ENCODE peak calls at places on chromosome 1, in four cellular contexts. C is right cardiac atrium, H is left ventricle myocardium inferior, F is heart right ventricle. Z is an unnamed sample.
A peak's percentile ranks its signal among the peaks of the same experiment; 100 is the strongest.

GRCh38 chr1:9671377-9672140 is 20.0 kb downstream of the PIK3CD start:
- DNase-seq in H (no peak), C (no peak), F (no peak), Z (no peak)

GRCh38 chr1:34359411-34359810 is 182.7 kb downstream of the C1orf94 start:
- DNase-seq in F (no peak), C (no peak), H (no peak), Z (no peak)

GRCh38 chr1:243260221-243260880 is 4.5 kb downstream of the SDCCAG8 start:
- DNase-seq in F (no peak), C (no peak), H (no peak), Z (no peak)

GRCh38 chr1:6265173-6265572 is 4.3 kb upstream of the GPR153 start:
- DNase-seq in H (no peak), F (no peak), C (no peak), Z (no peak)

GRCh38 chr1:98897046-98897445 is 107.6 kb downstream of the PLPPR5 start:
- DNase-seq in F (no peak), H (no peak), C (no peak), Z (no peak)

GRCh38 chr1:24126023-24126671 is 14.2 kb upstream of the MYOM3 start:
- DNase-seq in H (no peak), C (no peak), F (no peak), Z (no peak)

GRCh38 chr1:114510235-114511047 is 562 bp downstream of the TRIM33 start:
- DNase-seq in C (peak; percentile 76), F (peak; percentile 38), H (peak; percentile 37), Z (peak; percentile 38)

GRCh38 chr1:108043712-108044111 is 78.7 kb upstream of the VAV3 start:
- DNase-seq in C (no peak), F (no peak), H (no peak), Z (no peak)

GRCh38 chr1:98325646-98326441 is 335.7 kb upstream of the SNX7 start:
- DNase-seq in C (peak; percentile 78), H (peak; percentile 46), F (peak; percentile 47), Z (no peak)

GRCh38 chr1:67336783-67337182 is 29.1 kb downstream of the IL12RB2 start:
- DNase-seq in C (no peak), H (no peak), F (no peak), Z (no peak)

GRCh38 chr1:25568834-25569598 is 25.6 kb downstream of the LDLRAP1 start:
- DNase-seq in F (no peak), H (no peak), C (no peak), Z (peak; percentile 31)

GRCh38 chr1:247562169-247562568 is 13.2 kb downstream of the GCSAML start:
- DNase-seq in F (no peak), C (no peak), H (no peak), Z (no peak)

GRCh38 chr1:244074559-244075171 is 23.6 kb downstream of the ZBTB18 start:
- DNase-seq in F (no peak), H (no peak), C (no peak), Z (no peak)

GRCh38 chr1:85850238-85850637 is 142.0 kb upstream of the ZNHIT6 start:
- DNase-seq in F (no peak), C (no peak), H (no peak), Z (no peak)

GRCh38 chr1:19003371-19004290 is 47.2 kb upstream of the IFFO2 start:
- DNase-seq in C (no peak), H (no peak), F (no peak), Z (no peak)

GRCh38 chr1:12338793-12339192 is 109.0 kb downstream of the VPS13D start:
- DNase-seq in H (no peak), F (no peak), C (no peak), Z (no peak)

GRCh38 chr1:242477944-242478343 is 46.6 kb downstream of the PLD5 start:
- DNase-seq in H (no peak), F (no peak), C (no peak), Z (peak; percentile 74)

GRCh38 chr1:60390593-60391282 is 317.2 kb upstream of the C1orf87 start:
- DNase-seq in H (no peak), F (no peak), C (no peak), Z (no peak)

GRCh38 chr1:160542303-160542945 is 19.4 kb upstream of the SLAMF6 start:
- DNase-seq in C (no peak), F (no peak), H (no peak), Z (no peak)

GRCh38 chr1:47782414-47783165 is 214.6 kb downstream of the TRABD2B start:
- DNase-seq in F (no peak), C (no peak), H (no peak), Z (no peak)

GRCh38 chr1:36890776-36891175 is 143.5 kb downstream of the GRIK3 start:
- DNase-seq in C (no peak), F (no peak), H (no peak), Z (no peak)

GRCh38 chr1:117754061-117754969 is 148.5 kb downstream of the TENT5C start:
- DNase-seq in C (peak; percentile 63), H (no peak), F (no peak), Z (peak; percentile 63)

GRCh38 chr1:110916669-110917306 is 43.8 kb downstream of the CD53 start:
- DNase-seq in C (no peak), F (no peak), H (no peak), Z (no peak)

GRCh38 chr1:209825591-209826433 is 2.0 kb upstream of the UTP25 start:
- DNase-seq in H (no peak), C (no peak), F (no peak), Z (no peak)

GRCh38 chr1:149993181-149993580 is 17.3 kb downstream of the OTUD7B start:
- DNase-seq in C (no peak), H (no peak), F (no peak), Z (no peak)

GRCh38 chr1:221912230-221912629 is 170.3 kb upstream of the DUSP10 start:
- DNase-seq in H (no peak), C (no peak), F (no peak), Z (no peak)

GRCh38 chr1:36238433-36238832 is 14.2 kb downstream of the THRAP3 start:
- DNase-seq in H (no peak), F (no peak), C (no peak), Z (no peak)

GRCh38 chr1:69573911-69574310 is 6.2 kb downstream of the LRRC7 start:
- DNase-seq in H (no peak), C (no peak), F (no peak), Z (no peak)

GRCh38 chr1:221694109-221694508 is 47.8 kb downstream of the DUSP10 start:
- DNase-seq in C (no peak), H (no peak), F (no peak), Z (no peak)

GRCh38 chr1:204448321-204448964 is 36.8 kb upstream of the PPP1R15B start:
- DNase-seq in F (no peak), H (no peak), C (no peak), Z (no peak)

GRCh38 chr1:57410532-57410931 is 13.3 kb downstream of the DAB1 start:
- DNase-seq in C (no peak), F (no peak), H (no peak), Z (no peak)

GRCh38 chr1:202259705-202260104 is 66.1 kb downstream of the LGR6 start:
- DNase-seq in H (no peak), F (no peak), C (no peak), Z (no peak)

GRCh38 chr1:61914823-61915482 is 172.7 kb downstream of the PATJ start:
- DNase-seq in H (no peak), C (no peak), F (no peak), Z (no peak)

DNA sequence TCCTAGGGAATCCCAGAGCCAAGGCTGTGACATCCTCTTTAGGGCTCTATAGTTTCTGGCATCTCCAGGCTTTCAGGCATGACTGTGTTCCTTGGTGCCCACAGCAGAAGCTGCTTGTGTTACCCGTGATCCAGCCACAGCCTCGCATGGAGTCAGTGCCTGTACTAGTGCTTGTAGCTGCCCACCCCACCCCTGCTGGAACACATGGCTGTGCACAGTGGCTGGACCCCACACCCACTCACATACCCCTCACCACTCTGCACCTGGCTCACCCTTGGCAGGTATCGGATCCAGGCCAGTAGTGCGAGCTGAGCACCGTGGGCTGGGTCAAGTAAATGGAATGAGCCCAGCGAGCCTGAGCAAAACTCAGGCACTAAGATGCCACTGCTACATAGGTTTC is 934.7 kb upstream of the PRMT6 start:
- DNase-seq in H (no peak), C (no peak), F (no peak), Z (no peak)
- H3K9me3 ChIP-seq in H (peaks cover 51% of the 10 kb centered on the region), C (no peaks in the 10 kb centered on the region), F (peaks cover 58% of the 10 kb centered on the region), Z (no peaks in the 10 kb centered on the region)

GRCh38 chr1:227729144-227729880 is 5.8 kb downstream of the JMJD4 start:
- DNase-seq in F (no peak), C (peak; percentile 59), H (no peak), Z (no peak)
- H3K4me1 ChIP-seq in F (peaks cover 43% of the 10 kb centered on the region), C (peaks cover 10% of the 10 kb centered on the region), H (peaks cover 43% of the 10 kb centered on the region), Z (peaks cover 5% of the 10 kb centered on the region)

GRCh38 chr1:27556781-27557595 is 47.0 kb downstream of the AHDC1 start:
- DNase-seq in C (peak; percentile 97), H (peak; percentile 94), F (peak; percentile 93), Z (peak; percentile 60)
- H3K4me3 ChIP-seq in C (no peak overlapping the region), H (peak overlapping the region; percentile 50), F (peak overlapping the region; percentile 31), Z (no peak overlapping the region)

GRCh38 chr1:49527606-49528305 is 496.0 kb downstream of the AGBL4 start:
- DNase-seq in H (no peak), F (no peak), C (no peak), Z (no peak)
- H3K9me3 ChIP-seq in H (no peaks in the 10 kb centered on the region), F (no peaks in the 10 kb centered on the region), C (no peaks in the 10 kb centered on the region), Z (no peaks in the 10 kb centered on the region)

DNA sequence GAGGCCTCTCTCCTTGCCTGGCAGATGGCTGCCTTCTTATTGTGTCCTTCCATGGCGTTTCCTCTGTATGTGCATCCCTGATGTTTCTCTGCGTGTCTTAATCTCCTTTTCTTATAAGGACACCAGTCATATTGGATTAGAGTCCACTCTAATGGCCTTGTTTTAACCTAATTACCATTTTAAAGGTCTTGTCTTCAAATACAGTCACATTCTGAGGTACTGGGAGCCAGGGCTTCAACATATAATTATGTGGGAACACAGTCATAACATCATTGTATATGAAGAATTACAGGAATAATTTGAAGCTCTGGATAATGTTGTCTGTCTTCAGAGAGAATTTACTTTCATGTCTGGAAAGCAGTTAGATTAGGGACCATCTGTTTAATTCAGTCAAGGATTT is 56.4 kb upstream of the PTGFR start:
- DNase-seq in C (no peak), H (no peak), F (no peak), Z (no peak)
- H3K4me1 ChIP-seq in C (no peaks in the 10 kb centered on the region), H (no peaks in the 10 kb centered on the region), F (no peaks in the 10 kb centered on the region), Z (no peaks in the 10 kb centered on the region)

GRCh38 chr1:46692806-46693770 is 21.4 kb downstream of the TEX38 start:
- DNase-seq in H (no peak), F (no peak), C (no peak), Z (no peak)
- H3K4me3 ChIP-seq in H (no peak overlapping the region), F (no peak overlapping the region), C (no peak overlapping the region), Z (no peak overlapping the region)